ENCODE peak calls at places on chromosomes 4 and X, in six cellular contexts. Y, D, E, L, R and M are unnamed samples.

GRCh38 chr4:815464-816146 is 10.3 kb downstream of the CPLX1 start:
- DNase-seq in E (no peak), R (no peak), Y (peak; percentile 8), D (no peak), L (no peak), M (no peak)

GRCh38 chr4:110195561-110196205 is 2.7 kb downstream of the ELOVL6 start:
- DNase-seq in L (peak; percentile 34), E (peak; percentile 11), D (no peak), Y (no peak), R (peak; percentile 8), M (peak; percentile 1)

GRCh38 chr4:76882630-76883029 is 15.3 kb downstream of the SOWAHB start:
- DNase-seq in Y (no peak), L (no peak), E (no peak), D (no peak), R (no peak), M (no peak)

GRCh38 chr4:76198411-76199237 is 15.0 kb downstream of the SCARB2 start:
- DNase-seq in L (peak; percentile 83), Y (peak; percentile 84), R (peak; percentile 88), D (peak; percentile 82), E (peak; percentile 77), M (peak; percentile 87)

GRCh38 chr4:4985844-4986243 is 33.4 kb downstream of the CYTL1 start:
- DNase-seq in D (no peak), Y (no peak), R (peak; percentile 16), L (no peak), E (no peak), M (peak; percentile 14)

GRCh38 chrX:125826774-125827451 is 339.2 kb downstream of the DCAF12L2 start:
- DNase-seq in Y (peak; percentile 1), R (no peak), L (no peak), D (no peak), E (no peak), M (no peak)

GRCh38 chr4:98733601-98734000 is 75.2 kb upstream of the TSPAN5 start:
- DNase-seq in R (no peak), E (no peak), Y (no peak), L (no peak), D (no peak), M (no peak)

GRCh38 chrX:41737065-41737464 is 13.1 kb downstream of the GPR82 start:
- DNase-seq in E (no peak), L (no peak), Y (no peak), D (no peak), R (no peak), M (no peak)

GRCh38 chr4:151356510-151356909 is 31.1 kb upstream of the SH3D19 start:
- DNase-seq in L (no peak), Y (no peak), R (no peak), E (peak; percentile 10), D (peak; percentile 35), M (peak; percentile 20)

GRCh38 chr4:25723409-25723808 is 67.8 kb downstream of the SLC34A2 start:
- DNase-seq in R (no peak), Y (no peak), D (no peak), L (no peak), E (no peak), M (no peak)

GRCh38 chr4:13173974-13174373 is 310.2 kb downstream of the RAB28 start:
- DNase-seq in Y (no peak), E (no peak), L (no peak), R (peak; percentile 28), D (no peak), M (no peak)

GRCh38 chr4:151389316-151389715 is 19.7 kb upstream of the FHIP1A start:
- DNase-seq in D (no peak), L (no peak), E (no peak), Y (no peak), R (no peak), M (no peak)

GRCh38 chr4:35105486-35105885 is 1138.8 kb downstream of the ARAP2 start:
- DNase-seq in Y (no peak), D (no peak), E (no peak), R (no peak), L (no peak), M (no peak)

GRCh38 chrX:109533631-109534030 is 3.0 kb upstream of the NXT2 start:
- DNase-seq in L (no peak), R (peak; percentile 48), Y (no peak), E (no peak), D (peak; percentile 6), M (peak; percentile 70)

GRCh38 chr4:94976371-94977011 is 218.7 kb downstream of the BMPR1B start:
- DNase-seq in L (no peak), R (peak; percentile 80), D (peak; percentile 93), Y (peak; percentile 63), E (no peak), M (no peak)

GRCh38 chr4:2289955-2290333 is 28.0 kb upstream of the MXD4 start:
- DNase-seq in R (no peak), L (no peak), D (no peak), Y (no peak), E (no peak), M (no peak)

GRCh38 chr4:29046166-29046565 is 1674.0 kb upstream of the PCDH7 start:
- DNase-seq in E (peak; percentile 73), Y (no peak), D (peak; percentile 63), L (peak; percentile 51), R (peak; percentile 31), M (no peak)

GRCh38 chr4:106502106-106502699 is 133.6 kb upstream of the GIMD1 start:
- DNase-seq in R (peak; percentile 72), Y (peak; percentile 5), E (peak; percentile 35), D (peak; percentile 57), L (no peak), M (peak; percentile 72)

GRCh38 chr4:87865960-87866598 is 33.3 kb downstream of the MEPE start:
- DNase-seq in L (no peak), R (no peak), E (no peak), Y (no peak), D (peak; percentile 65), M (no peak)

GRCh38 chr4:7980036-7980435 is 40.4 kb upstream of the AFAP1 start:
- DNase-seq in L (no peak), R (no peak), E (no peak), Y (no peak), D (no peak), M (no peak)

GRCh38 chr4:24625091-24625490 is 40.7 kb upstream of the DHX15 start:
- DNase-seq in R (no peak), Y (no peak), D (no peak), E (no peak), L (no peak), M (no peak)

GRCh38 chr4:71440612-71441011 is 101.8 kb downstream of the SLC4A4 start:
- DNase-seq in L (no peak), R (no peak), D (no peak), Y (no peak), E (no peak), M (no peak)

GRCh38 chr4:30945586-30945985 is 225.4 kb downstream of the PCDH7 start:
- DNase-seq in L (no peak), D (no peak), E (no peak), Y (no peak), R (peak; percentile 28), M (no peak)